ENCODE peak calls at places on chromosomes 1 and 21, in eight cellular contexts. D, V, Z, M, Y, W, T and H are unnamed samples.

GRCh38 chr1:206555473-206555935 is 48.2 kb downstream of the RASSF5 start:
- DNase-seq in V (no peak), Z (no peak), Y (no peak), W (peak; percentile 44), D (no peak), T (no peak), M (no peak), H (no peak)

GRCh38 chr1:205962821-205963221 is 19.6 kb upstream of the SLC26A9 start:
- DNase-seq in M (no peak), Z (no peak), V (peak; percentile 37), D (no peak), Y (no peak), W (no peak), T (no peak), H (no peak)

GRCh38 chr1:37123266-37123665 is 89.0 kb upstream of the GRIK3 start:
- DNase-seq in T (peak; percentile 61), V (no peak), W (peak; percentile 39), Z (no peak), D (no peak), M (no peak), Y (no peak), H (no peak)

GRCh38 chr21:14836950-14837349 is 227.8 kb downstream of the NRIP1 start:
- DNase-seq in Z (no peak), D (no peak), M (no peak), T (no peak), W (no peak), V (no peak), Y (no peak), H (peak; percentile 61)

GRCh38 chr21:39915881-39916280 is 48.6 kb downstream of the PCP4 start:
- DNase-seq in Z (no peak), M (no peak), Y (no peak), T (no peak), D (peak; percentile 15), W (no peak), V (no peak), H (no peak)

GRCh38 chr1:200411406-200412257 is 1.8 kb upstream of the ZNF281 start:
- DNase-seq in T (no peak), Y (no peak), Z (no peak), D (no peak), V (no peak), W (peak; percentile 34), M (no peak), H (no peak)

GRCh38 chr1:10189659-10190058 is 20.7 kb upstream of the KIF1B start:
- DNase-seq in M (no peak), Z (no peak), D (no peak), V (no peak), T (no peak), W (no peak), Y (no peak), H (no peak)

GRCh38 chr1:246703581-246703980 is 20.6 kb upstream of the SCCPDH start:
- DNase-seq in D (no peak), V (peak; percentile 25), Y (no peak), T (no peak), W (no peak), M (no peak), Z (no peak), H (no peak)

GRCh38 chr1:91798241-91798648 is 87.7 kb downstream of the TGFBR3 start:
- DNase-seq in W (no peak), D (no peak), Z (no peak), Y (no peak), T (no peak), M (no peak), V (peak; percentile 73), H (peak; percentile 29)

GRCh38 chr1:17059391-17060128 is 5.7 kb upstream of the SDHB start:
- DNase-seq in Y (peak; percentile 68), W (peak; percentile 86), D (peak; percentile 53), M (peak; percentile 64), T (peak; percentile 56), V (peak; percentile 86), Z (peak; percentile 27), H (peak; percentile 81)

GRCh38 chr1:68454534-68454933 is 4.8 kb upstream of the RPE65 start:
- DNase-seq in V (no peak), M (no peak), T (no peak), W (no peak), Z (no peak), D (no peak), Y (no peak), H (no peak)

GRCh38 chr1:117308406-117308916 is 58.8 kb upstream of the MAN1A2 start:
- DNase-seq in Y (no peak), D (no peak), W (no peak), V (no peak), T (no peak), Z (no peak), M (no peak), H (no peak)

GRCh38 chr1:17700981-17701870 is 53.9 kb upstream of the ACTL8 start:
- DNase-seq in M (no peak), T (no peak), D (no peak), Y (no peak), Z (no peak), V (no peak), W (no peak), H (no peak)

GRCh38 chr21:41228958-41229357 is 61.0 kb downstream of the BACE2 start:
- DNase-seq in D (no peak), Y (no peak), T (no peak), Z (no peak), M (no peak), W (no peak), V (no peak), H (no peak)

DNA sequence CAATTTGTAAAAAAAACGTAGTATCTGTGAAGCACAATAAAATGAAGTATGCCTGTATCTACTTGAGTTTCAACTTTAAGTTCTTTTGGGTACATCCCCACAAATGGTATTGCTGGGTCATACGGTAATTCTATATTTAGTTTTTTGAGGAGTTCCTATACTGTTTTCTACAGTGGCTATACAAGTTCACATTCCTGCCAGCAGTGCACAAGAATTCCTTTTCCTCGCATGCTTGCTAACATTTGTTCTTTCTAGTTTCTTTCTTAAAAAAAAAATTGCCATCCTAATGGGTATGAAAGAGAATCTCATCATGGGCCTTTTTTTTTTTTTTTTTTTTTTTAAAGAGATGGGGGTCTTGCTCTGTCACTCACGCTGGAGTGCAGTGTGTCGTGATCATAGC is 41.9 kb downstream of the UCK2 start:
- DNase-seq in V (no peak), Y (no peak), M (no peak), W (no peak), D (no peak), Z (no peak), T (no peak), H (no peak)
- TF ChIP-seq CTCF in V (no peak), Y (peak; percentile 38), M (no peak), W (peak; percentile 14), D (peak; percentile 21), Z (no peak), T (peak; percentile 30), H (peak; percentile 46)

GRCh38 chr1:169945171-169945570 is 51.5 kb upstream of the SCYL3 start:
- DNase-seq in W (no peak), Z (no peak), V (no peak), M (no peak), T (peak; percentile 45), D (no peak), Y (no peak), H (no peak)

GRCh38 chr1:169943963-169944526 is 50.3 kb upstream of the SCYL3 start:
- DNase-seq in M (no peak), D (no peak), Z (no peak), W (no peak), V (no peak), T (no peak), Y (no peak), H (no peak)

GRCh38 chr1:169944621-169945020 is 50.9 kb upstream of the SCYL3 start:
- DNase-seq in Y (no peak), Z (no peak), M (no peak), D (no peak), W (no peak), V (no peak), T (no peak), H (no peak)

DNA sequence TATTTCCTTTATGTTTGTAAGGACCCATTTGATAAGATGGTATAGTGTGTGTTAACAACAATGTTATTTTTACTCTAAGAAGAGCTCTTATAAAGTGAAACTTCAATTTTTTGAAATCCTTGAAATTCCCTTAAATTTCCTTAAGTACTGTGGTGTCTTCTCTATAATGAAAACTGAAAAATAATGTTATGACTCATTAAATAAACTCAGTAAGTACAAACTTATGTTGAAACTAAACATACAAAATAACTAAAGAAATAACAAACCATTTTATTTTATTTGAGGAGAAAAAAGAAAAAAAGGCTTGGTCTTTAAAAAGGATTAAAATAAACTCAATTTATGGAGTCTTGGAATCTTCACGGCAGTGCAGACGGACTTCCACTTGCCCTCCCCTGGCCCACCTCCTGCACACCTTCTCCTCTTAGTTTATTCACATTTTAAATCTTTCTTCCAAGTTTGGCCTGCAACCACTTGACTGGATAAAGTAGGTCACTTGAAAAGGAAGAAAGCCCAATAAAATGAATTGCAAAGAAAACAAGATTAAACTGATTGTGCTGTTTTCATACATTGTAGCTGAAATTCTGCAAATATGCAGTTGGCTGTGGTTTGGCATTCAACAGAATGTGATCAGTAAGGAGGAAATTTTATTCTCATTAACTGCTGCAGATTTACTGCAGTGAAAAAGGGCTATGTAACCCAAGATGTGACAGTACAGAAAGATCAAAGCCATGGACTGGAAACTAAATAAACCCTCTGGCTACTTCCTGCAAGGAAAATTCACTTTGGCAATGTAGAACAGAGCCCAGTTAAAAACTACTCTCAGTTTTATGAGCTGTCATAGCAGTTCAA is 48.5 kb upstream of the SCYL3 start:
- DNase-seq in M (no peak), V (peak; percentile 58), Y (peak; percentile 54), D (peak; percentile 42), T (no peak), Z (no peak), W (no peak), H (peak; percentile 64)
- H3K4me3 ChIP-seq in M (no peak overlapping the region), V (no peak overlapping the region), Y (no peak overlapping the region), D (no peak overlapping the region), T (no peak overlapping the region), Z (no peak overlapping the region), W (no peak overlapping the region), H (no peak overlapping the region)

GRCh38 chr1:62070384-62071011 is 124.2 kb upstream of the L1TD1 start:
- DNase-seq in V (peak; percentile 52), M (no peak), T (peak; percentile 8), W (no peak), D (no peak), Z (no peak), Y (peak; percentile 42), H (peak; percentile 38)
- TF ChIP-seq CTCF in V (peak; percentile 53), M (no peak), T (peak; percentile 52), W (peak; percentile 75), D (peak; percentile 72), Z (peak; percentile 55), Y (peak; percentile 72), H (peak; percentile 68)

GRCh38 chr1:119327436-119328155 is 41.0 kb upstream of the HAO2 start:
- DNase-seq in Z (peak; percentile 46), M (no peak), V (peak; percentile 76), W (peak; percentile 67), Y (peak; percentile 17), T (peak; percentile 47), D (no peak), H (peak; percentile 16)

GRCh38 chr1:119327066-119327435 is 41.5 kb upstream of the HAO2 start:
- DNase-seq in Z (no peak), Y (no peak), W (peak; percentile 61), T (no peak), M (no peak), V (peak; percentile 22), D (no peak), H (no peak)

GRCh38 chr1:119324198-119324597 is 44.4 kb upstream of the HAO2 start:
- DNase-seq in W (no peak), V (no peak), T (no peak), M (no peak), Z (no peak), D (no peak), Y (no peak), H (no peak)

GRCh38 chr1:119323216-119323982 is 45.2 kb upstream of the HAO2 start:
- DNase-seq in Z (no peak), V (no peak), M (no peak), Y (no peak), W (no peak), D (no peak), T (no peak), H (no peak)

GRCh38 chr1:119326251-119326650 is 42.3 kb upstream of the HAO2 start:
- DNase-seq in Y (no peak), V (no peak), Z (no peak), M (no peak), W (no peak), D (no peak), T (no peak), H (no peak)
- H3K4me3 ChIP-seq in Y (no peak overlapping the region), V (no peak overlapping the region), Z (no peak overlapping the region), M (no peak overlapping the region), W (no peak overlapping the region), D (no peak overlapping the region), T (no peak overlapping the region), H (no peak overlapping the region)